ENCODE peak calls at places on chromosome 11, in nine cellular contexts. C is HFFc6; V is testis; X is SK-N-DZ; K is stimulated activated CD8-positive, alpha-beta memory T cell treated with anti-CD3 and anti-CD28 coated beads, Interleukin-4, amount 100 ng/mL, for 4 hours; O is Ammon's horn; Y is T-helper 1 cell; U is upper lobe of right lung; M is T follicular helper cell. B is an unnamed sample.

GRCh38 chr11:83691387-83692088 is 405.4 kb upstream of the CCDC90B start:
- DNase-seq in U (no peak), M (no peak), C (no peak), O (peak), K (no peak), X (no peak), V (peak), Y (no peak), B (no peak)

GRCh38 chr11:47408598-47409439 is 429 bp downstream of the SLC39A13 start:
- DNase-seq in X (no peak), K (no peak), O (no peak), Y (no peak), U (peak), M (no peak), V (peak), C (peak), B (no peak)

GRCh38 chr11:69144719-69145365 is 10.9 kb upstream of the SMIM38 start:
- DNase-seq in U (no peak), X (no peak), V (no peak), Y (no peak), O (no peak), C (peak), K (no peak), M (no peak), B (no peak)

GRCh38 chr11:113690619-113691569 is 15.2 kb downstream of the TMPRSS5 start:
- DNase-seq in O (no peak), K (no peak), C (peak), V (peak), M (no peak), X (no peak), Y (no peak), U (peak), B (peak)

GRCh38 chr11:9148727-9149126 is 57.3 kb upstream of the SCUBE2 start:
- DNase-seq in O (no peak), X (no peak), C (no peak), K (no peak), V (no peak), Y (no peak), M (no peak), U (no peak), B (no peak)

GRCh38 chr11:75968021-75968685 is 153.1 kb downstream of the UVRAG start:
- DNase-seq in U (no peak), C (no peak), O (no peak), K (no peak), V (no peak), X (no peak), M (no peak), Y (no peak), B (no peak)

GRCh38 chr11:12372111-12372510 is 5.3 kb upstream of the PARVA start:
- DNase-seq in O (no peak), U (no peak), X (no peak), V (no peak), C (no peak), K (no peak), Y (no peak), M (no peak), B (no peak)

GRCh38 chr11:111605681-111606080 is 3.4 kb downstream of the SIK2 start:
- DNase-seq in O (peak), X (no peak), C (no peak), V (no peak), M (no peak), U (no peak), K (no peak), Y (no peak), B (peak)

GRCh38 chr11:2573240-2574042 is 126.4 kb downstream of the KCNQ1OT1 start:
- DNase-seq in K (no peak), V (no peak), U (peak), M (no peak), O (no peak), Y (peak), C (no peak), X (no peak), B (no peak)